ENCODE peak calls at places on chromosomes 2 and 18, in nine cellular contexts. C is HEK293T, L is RWPE2, D is stromal cell of bone marrow, R is KG1, W is heart left ventricle, X is cardiac muscle cell, T is KBM-7, K is posterior cingulate gyrus. V is an unnamed sample.

GRCh38 chr18:23173912-23174311 is 38.6 kb downstream of the CABLES1 start:
- DNase-seq in D (no peak), L (no peak), R (no peak), T (no peak), K (no peak), W (no peak), X (no peak), C (no peak), V (no peak)

GRCh38 chr2:110854355-110855081 is 122.1 kb downstream of the ACOXL start:
- DNase-seq in T (peak; percentile 14), R (no peak), L (no peak), D (no peak), K (no peak), C (peak; percentile 49), W (no peak), X (no peak), V (no peak)

GRCh38 chr2:56207760-56208159 is 24.0 kb downstream of the CCDC85A start:
- DNase-seq in X (no peak), C (no peak), K (no peak), R (no peak), L (no peak), D (no peak), T (no peak), W (no peak), V (no peak)

GRCh38 chr2:1572638-1573037 is 159.4 kb downstream of the TPO start:
- DNase-seq in L (peak; percentile 38), R (no peak), T (no peak), D (peak; percentile 88), K (peak; percentile 4), W (peak; percentile 90), C (no peak), X (peak; percentile 76), V (no peak)

GRCh38 chr18:10020176-10020575 is 106.4 kb downstream of the VAPA start:
- DNase-seq in W (no peak), L (no peak), X (peak; percentile 46), R (no peak), T (no peak), K (no peak), D (no peak), C (no peak), V (no peak)

GRCh38 chr18:12361770-12362378 is 15.2 kb downstream of the AFG3L2 start:
- DNase-seq in W (peak; percentile 80), C (no peak), T (no peak), D (no peak), K (no peak), R (no peak), L (no peak), X (peak; percentile 33), V (no peak)

GRCh38 chr2:159906315-159906714 is 108.3 kb upstream of the CD302 start:
- DNase-seq in T (no peak), X (no peak), K (no peak), L (no peak), W (no peak), D (no peak), C (no peak), R (no peak), V (no peak)

GRCh38 chr2:136383161-136383560 is 265.2 kb upstream of the CXCR4 start:
- DNase-seq in K (no peak), L (no peak), R (no peak), C (no peak), T (no peak), D (no peak), W (no peak), X (no peak), V (no peak)

GRCh38 chr2:103991591-103991990 is 862.3 kb upstream of the POU3F3 start:
- DNase-seq in C (peak; percentile 16), R (no peak), L (no peak), W (no peak), D (no peak), T (peak; percentile 19), X (no peak), K (no peak), V (no peak)

GRCh38 chr18:73908323-73908722 is 239.3 kb downstream of the FBXO15 start:
- DNase-seq in C (peak; percentile 16), K (no peak), L (no peak), D (peak; percentile 2), X (peak; percentile 44), T (no peak), R (no peak), W (no peak), V (no peak)

GRCh38 chr2:23386422-23387220 is 1.6 kb downstream of the KLHL29 start:
- DNase-seq in X (no peak), L (no peak), C (peak; percentile 50), D (no peak), W (no peak), T (no peak), K (peak; percentile 88), R (no peak), V (peak; percentile 44)

GRCh38 chr2:101109451-101110140 is 41.6 kb downstream of the TBC1D8 start:
- DNase-seq in R (no peak), K (no peak), D (no peak), X (no peak), T (peak; percentile 16), L (no peak), W (no peak), C (no peak), V (peak; percentile 79)

GRCh38 chr2:216694201-216694825 is 1.0 kb downstream of the IGFBP5 start:
- DNase-seq in K (peak; percentile 94), X (peak; percentile 42), W (peak; percentile 65), D (no peak), T (peak; percentile 34), L (no peak), R (peak; percentile 40), C (peak; percentile 26), V (peak; percentile 49)

GRCh38 chr2:148021059-148021985 is at the start of gene MBD5:
- DNase-seq in C (no peak), T (no peak), R (no peak), X (peak; percentile 71), K (peak; percentile 84), W (peak; percentile 40), D (no peak), L (no peak), V (peak; percentile 37)

GRCh38 chr2:134122610-134123009 is 131.3 kb upstream of the MGAT5 start:
- DNase-seq in K (no peak), R (no peak), W (no peak), D (no peak), T (no peak), C (no peak), X (no peak), L (no peak), V (no peak)

GRCh38 chr2:229752970-229753729 is 38.8 kb upstream of the DNER start:
- DNase-seq in R (no peak), C (no peak), T (no peak), W (no peak), L (no peak), X (no peak), K (no peak), D (no peak), V (no peak)